ENCODE peak calls at places on chromosomes 7 and 10, in seven cellular contexts. D, V, A, Q, B, S and K are unnamed samples.

GRCh38 chr7:101163281-101164070 is 1.9 kb downstream of the VGF start:
- DNase-seq in D (no peak), S (no peak), A (peak; percentile 40), B (no peak), Q (no peak), V (no peak), K (no peak)

GRCh38 chr7:84248267-84248666 is 53.7 kb upstream of the SEMA3A start:
- DNase-seq in A (no peak), V (no peak), D (peak; percentile 23), S (peak; percentile 58), Q (peak; percentile 21), B (no peak), K (no peak)

GRCh38 chr7:69994907-69995542 is 396.8 kb downstream of the AUTS2 start:
- DNase-seq in B (peak; percentile 35), V (no peak), S (no peak), Q (no peak), D (no peak), A (no peak), K (peak; percentile 29)

GRCh38 chr10:88915781-88916180 is 35.7 kb downstream of the STAMBPL1 start:
- DNase-seq in S (no peak), B (no peak), A (no peak), Q (no peak), V (no peak), D (no peak), K (no peak)

GRCh38 chr10:21172774-21173432 is 275.8 kb upstream of the NEBL start:
- DNase-seq in V (peak; percentile 18), Q (no peak), S (no peak), D (no peak), B (peak; percentile 58), A (peak; percentile 22), K (peak; percentile 31)

GRCh38 chr10:82310839-82311238 is 435.8 kb downstream of the NRG3 start:
- DNase-seq in A (no peak), Q (no peak), B (no peak), V (no peak), D (no peak), S (peak; percentile 29), K (no peak)

GRCh38 chr7:156004265-156005201 is 192.3 kb upstream of the SHH start:
- DNase-seq in V (no peak), A (no peak), D (no peak), B (no peak), Q (no peak), S (no peak), K (no peak)

GRCh38 chr7:158107806-158108205 is 479.8 kb downstream of the PTPRN2 start:
- DNase-seq in Q (no peak), B (no peak), D (no peak), S (no peak), V (no peak), A (no peak), K (no peak)

GRCh38 chr10:119257894-119258293 is 50.5 kb downstream of the GRK5 start:
- DNase-seq in A (no peak), D (no peak), V (no peak), S (peak; percentile 48), B (no peak), Q (no peak), K (no peak)

GRCh38 chr7:70312336-70312735 is 714.1 kb downstream of the AUTS2 start:
- DNase-seq in B (no peak), S (no peak), A (no peak), D (no peak), Q (no peak), V (no peak), K (no peak)

GRCh38 chr10:119391430-119392313 is 150.8 kb downstream of the RGS10 start:
- DNase-seq in S (peak; percentile 56), Q (no peak), D (peak; percentile 82), A (no peak), V (no peak), B (no peak), K (no peak)

GRCh38 chr10:90857635-90858488 is at the start of gene HTR7:
- DNase-seq in D (peak; percentile 46), Q (peak; percentile 22), S (peak; percentile 47), A (peak; percentile 62), B (peak; percentile 46), V (peak; percentile 65), K (peak; percentile 31)

GRCh38 chr10:113108180-113108835 is 158.3 kb downstream of the TCF7L2 start:
- DNase-seq in Q (no peak), B (peak; percentile 18), A (peak; percentile 85), S (no peak), D (no peak), V (peak; percentile 35), K (no peak)

GRCh38 chr7:45001138-45001694 is 1.2 kb downstream of the CCM2 start:
- DNase-seq in V (no peak), D (no peak), Q (no peak), B (peak; percentile 5), A (no peak), S (no peak), K (no peak)

GRCh38 chr10:104445359-104445758 is 91.7 kb downstream of the CFAP58 start:
- DNase-seq in V (no peak), S (peak; percentile 40), D (peak; percentile 77), B (no peak), Q (no peak), A (no peak), K (no peak)

GRCh38 chr10:29635711-29636144 is 957 bp upstream of the SVIL start:
- DNase-seq in V (no peak), A (no peak), Q (no peak), B (no peak), D (no peak), S (peak; percentile 48), K (no peak)

GRCh38 chr7:82109288-82109687 is 334.3 kb downstream of the CACNA2D1 start:
- DNase-seq in A (no peak), B (no peak), D (peak; percentile 27), V (no peak), Q (no peak), S (peak; percentile 89), K (no peak)

GRCh38 chr10:77350711-77351119 is 286.9 kb downstream of the KCNMA1 start:
- DNase-seq in A (no peak), D (peak; percentile 97), B (no peak), V (no peak), Q (peak; percentile 87), S (peak; percentile 97), K (no peak)

GRCh38 chr7:36278767-36279171 is 110.9 kb upstream of the ANLN start:
- DNase-seq in V (no peak), B (no peak), S (peak; percentile 39), A (no peak), D (peak; percentile 70), Q (no peak), K (peak; percentile 52)

GRCh38 chr7:69963388-69963787 is 365.1 kb downstream of the AUTS2 start:
- DNase-seq in Q (no peak), V (no peak), S (no peak), D (no peak), A (no peak), B (no peak), K (no peak)

GRCh38 chr10:24080207-24080606 is 128.7 kb upstream of the KIAA1217 start:
- DNase-seq in B (no peak), Q (no peak), D (no peak), V (no peak), A (no peak), S (no peak), K (no peak)

GRCh38 chr10:7789390-7789789 is 1.4 kb downstream of the ATP5F1C start:
- DNase-seq in B (peak; percentile 31), D (peak; percentile 12), V (peak; percentile 30), Q (peak; percentile 57), A (no peak), S (peak; percentile 34), K (no peak)

GRCh38 chr10:127155221-127155620 is 41.2 kb downstream of the INSYN2A start:
- DNase-seq in V (no peak), S (peak; percentile 87), A (no peak), B (no peak), D (peak; percentile 68), Q (no peak), K (no peak)

GRCh38 chr7:99296471-99296870 is 23.8 kb downstream of the MYH16 start:
- DNase-seq in A (no peak), D (no peak), V (no peak), S (no peak), B (no peak), Q (no peak), K (no peak)
- TF ChIP-seq CTCF in A (no peak), D (no peak), V (no peak), S (no peak), B (no peak), Q (no peak), K (no peak)

GRCh38 chr7:152025077-152025936 is at the start of gene GALNT11:
- DNase-seq in V (peak; percentile 89), A (peak; percentile 77), D (peak; percentile 79), S (peak; percentile 86), Q (peak; percentile 80), B (peak; percentile 78), K (peak; percentile 79)
- TF ChIP-seq CTCF in V (peak; percentile 40), A (peak; percentile 48), D (peak; percentile 37), S (peak; percentile 19), Q (no peak), B (no peak), K (no peak)

DNA sequence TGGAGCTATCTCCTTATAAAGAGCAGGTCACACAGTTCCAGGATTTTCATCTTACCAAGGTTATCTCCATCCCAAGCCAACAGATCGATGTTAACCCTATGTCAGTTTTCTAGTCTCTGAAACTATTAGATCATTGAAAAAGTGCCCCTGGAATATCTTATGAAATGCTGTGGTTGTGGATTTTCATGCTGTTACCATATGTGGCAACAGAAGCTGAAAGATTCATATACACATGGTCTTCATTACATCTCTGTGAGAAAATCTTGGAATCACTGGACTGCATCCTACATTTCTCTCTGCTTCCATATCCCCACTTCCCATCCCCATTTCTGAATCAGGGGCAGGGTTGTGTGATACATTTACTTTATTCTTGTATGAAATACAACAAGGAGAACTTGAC is 146.1 kb downstream of the SLC16A9 start:
- DNase-seq in S (no peak), B (no peak), Q (no peak), V (no peak), A (no peak), D (peak; percentile 83), K (no peak)
- TF ChIP-seq CTCF in S (no peak), B (no peak), Q (no peak), V (no peak), A (no peak), D (no peak), K (no peak)

GRCh38 chr10:75851946-75852345 is 420.5 kb downstream of the LRMDA start:
- DNase-seq in D (no peak), B (peak; percentile 15), A (no peak), S (no peak), Q (no peak), V (no peak), K (no peak)

GRCh38 chr10:75858357-75858756 is 426.9 kb downstream of the LRMDA start:
- DNase-seq in S (no peak), A (no peak), B (no peak), D (no peak), Q (no peak), V (no peak), K (no peak)

GRCh38 chr10:75857269-75857846 is 425.9 kb downstream of the LRMDA start:
- DNase-seq in S (no peak), V (no peak), A (no peak), B (no peak), D (no peak), Q (no peak), K (no peak)

GRCh38 chr10:75857896-75858295 is 426.5 kb downstream of the LRMDA start:
- DNase-seq in S (no peak), D (no peak), A (no peak), B (no peak), Q (no peak), V (no peak), K (no peak)

DNA sequence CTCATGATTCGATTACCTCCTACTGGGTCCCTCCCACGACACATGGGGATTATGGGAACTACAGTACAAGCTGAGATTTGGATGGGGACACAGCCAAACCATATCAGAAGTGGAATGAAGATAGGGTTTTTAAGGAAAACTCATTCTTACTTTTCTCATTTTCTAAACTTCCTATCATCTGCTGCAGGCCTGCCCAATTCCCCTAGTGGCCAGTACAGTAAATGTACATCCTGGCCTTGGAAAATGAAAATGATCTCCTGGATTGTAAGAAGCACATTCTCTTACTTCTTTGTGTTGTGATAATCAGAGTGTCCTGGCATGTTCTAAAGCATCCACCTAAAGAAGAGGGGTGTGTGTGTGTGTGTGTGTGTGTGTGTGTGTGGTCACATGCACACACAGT is 421.7 kb downstream of the LRMDA start:
- DNase-seq in S (peak; percentile 6), B (no peak), Q (no peak), V (no peak), A (no peak), D (peak; percentile 2), K (no peak)
- TF ChIP-seq CTCF in S (peak; percentile 38), B (peak; percentile 22), Q (peak; percentile 13), V (peak; percentile 16), A (peak; percentile 58), D (peak; percentile 42), K (no peak)